ENCODE peak calls at places on chromosomes 12 and 14, in six cellular contexts. One of them, this sample, is unnamed.

GRCh38 chr12:38744056-38744455 is 161.3 kb downstream of the CPNE8 start:
- DNase-seq in AG10803: peak; percentile 74
- DNase-seq in adrenal gland: no peak
- DNase-seq in A549: no peak
- DNase-seq in CD8-positive, alpha-beta T cell: no peak
- DNase-seq in HFF-Myc: no peak
- DNase-seq in this sample: peak; percentile 11

GRCh38 chr12:109115758-109116610 is at the start of gene ACACB:
- DNase-seq in AG10803: no peak
- DNase-seq in adrenal gland: peak; percentile 79
- DNase-seq in A549: no peak
- DNase-seq in CD8-positive, alpha-beta T cell: no peak
- DNase-seq in HFF-Myc: no peak
- DNase-seq in this sample: no peak

GRCh38 chr12:6962285-6963015 is 8.0 kb downstream of the PHB2 start:
- DNase-seq in AG10803: no peak
- DNase-seq in adrenal gland: no peak
- DNase-seq in A549: no peak
- DNase-seq in CD8-positive, alpha-beta T cell: no peak
- DNase-seq in HFF-Myc: no peak
- DNase-seq in this sample: no peak

GRCh38 chr12:19095869-19096480 is 33.6 kb upstream of the PLEKHA5 start:
- DNase-seq in AG10803: no peak
- DNase-seq in adrenal gland: no peak
- DNase-seq in A549: no peak
- DNase-seq in CD8-positive, alpha-beta T cell: no peak
- DNase-seq in HFF-Myc: no peak
- DNase-seq in this sample: no peak

GRCh38 chr14:105281354-105282097 is 19.3 kb downstream of the BRF1 start:
- DNase-seq in AG10803: peak; percentile 66
- DNase-seq in adrenal gland: peak; percentile 65
- DNase-seq in A549: peak; percentile 62
- DNase-seq in CD8-positive, alpha-beta T cell: no peak
- DNase-seq in HFF-Myc: peak; percentile 41
- DNase-seq in this sample: peak; percentile 27

GRCh38 chr12:100403446-100403845 is 46.6 kb downstream of the SLC17A8 start:
- DNase-seq in AG10803: no peak
- DNase-seq in adrenal gland: peak; percentile 24
- DNase-seq in A549: no peak
- DNase-seq in CD8-positive, alpha-beta T cell: no peak
- DNase-seq in HFF-Myc: no peak
- DNase-seq in this sample: no peak

GRCh38 chr14:75307700-75308379 is 29.2 kb downstream of the FOS start:
- DNase-seq in AG10803: peak; percentile 77
- DNase-seq in adrenal gland: peak; percentile 89
- DNase-seq in A549: peak; percentile 64
- DNase-seq in CD8-positive, alpha-beta T cell: peak; percentile 62
- DNase-seq in HFF-Myc: no peak
- DNase-seq in this sample: no peak

GRCh38 chr14:103730490-103731035 is 15.0 kb downstream of the ZFYVE21 start:
- DNase-seq in AG10803: no peak
- DNase-seq in adrenal gland: peak; percentile 96
- DNase-seq in A549: no peak
- DNase-seq in CD8-positive, alpha-beta T cell: no peak
- DNase-seq in HFF-Myc: no peak
- DNase-seq in this sample: no peak

GRCh38 chr14:54669759-54670630 is 103.1 kb downstream of the SAMD4A start:
- DNase-seq in AG10803: peak; percentile 54
- DNase-seq in adrenal gland: no peak
- DNase-seq in A549: no peak
- DNase-seq in CD8-positive, alpha-beta T cell: peak; percentile 2
- DNase-seq in HFF-Myc: no peak
- DNase-seq in this sample: no peak

GRCh38 chr12:110339184-110339952 is 58.3 kb downstream of the ATP2A2 start:
- DNase-seq in AG10803: no peak
- DNase-seq in adrenal gland: no peak
- DNase-seq in A549: no peak
- DNase-seq in CD8-positive, alpha-beta T cell: no peak
- DNase-seq in HFF-Myc: no peak
- DNase-seq in this sample: no peak

GRCh38 chr14:85313801-85314207 is 216.1 kb upstream of the FLRT2 start:
- DNase-seq in AG10803: peak; percentile 86
- DNase-seq in adrenal gland: no peak
- DNase-seq in A549: no peak
- DNase-seq in CD8-positive, alpha-beta T cell: no peak
- DNase-seq in HFF-Myc: no peak
- DNase-seq in this sample: peak; percentile 77

GRCh38 chr14:24629521-24629920 is 4.5 kb downstream of the GZMB start:
- DNase-seq in AG10803: no peak
- DNase-seq in adrenal gland: no peak
- DNase-seq in A549: no peak
- DNase-seq in CD8-positive, alpha-beta T cell: no peak
- DNase-seq in HFF-Myc: no peak
- DNase-seq in this sample: no peak

GRCh38 chr14:93430889-93431670 is at the start of gene UNC79:
- DNase-seq in AG10803: no peak
- DNase-seq in adrenal gland: peak; percentile 22
- DNase-seq in A549: no peak
- DNase-seq in CD8-positive, alpha-beta T cell: no peak
- DNase-seq in HFF-Myc: no peak
- DNase-seq in this sample: no peak

GRCh38 chr14:56724013-56724412 is 86.3 kb downstream of the OTX2 start:
- DNase-seq in AG10803: no peak
- DNase-seq in adrenal gland: no peak
- DNase-seq in A549: no peak
- DNase-seq in CD8-positive, alpha-beta T cell: no peak
- DNase-seq in HFF-Myc: no peak
- DNase-seq in this sample: no peak

DNA sequence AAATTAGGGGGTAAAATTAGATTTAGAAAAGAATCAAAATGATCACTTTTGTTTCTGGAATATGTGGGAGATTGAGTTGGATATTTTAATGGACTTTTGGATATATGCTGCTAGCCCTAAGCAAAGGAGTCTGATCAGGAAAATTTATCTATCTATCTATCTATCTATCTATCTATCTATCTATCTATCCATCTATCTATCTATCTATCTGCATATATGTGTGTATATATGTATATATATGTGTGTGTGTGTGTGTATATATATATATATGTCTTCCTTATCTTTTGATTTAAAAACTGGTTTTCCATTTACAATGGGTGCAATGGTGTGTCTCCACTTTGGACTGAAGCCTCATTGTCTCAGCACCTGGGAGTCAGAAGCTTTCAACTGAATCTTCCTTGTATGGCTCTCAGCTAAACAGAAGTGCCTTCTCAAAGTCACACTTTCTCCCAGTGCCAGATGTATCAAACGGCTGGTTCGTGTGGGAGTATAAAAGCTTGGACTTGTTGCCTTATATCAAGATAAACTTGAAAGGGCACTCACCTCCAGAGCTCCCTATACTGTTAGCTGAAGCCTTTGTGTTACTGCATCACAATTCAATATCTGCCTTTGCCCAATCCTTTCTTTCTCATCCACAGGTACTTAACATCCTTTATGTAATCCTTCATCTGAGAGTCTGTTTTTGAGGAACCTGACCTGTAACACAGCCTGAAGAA is 31.6 kb upstream of the CD69 start:
- DNase-seq in AG10803: no peak
- DNase-seq in adrenal gland: no peak
- DNase-seq in A549: no peak
- DNase-seq in CD8-positive, alpha-beta T cell: no peak
- DNase-seq in HFF-Myc: no peak
- DNase-seq in this sample: no peak
- H3K4me3 ChIP-seq in AG10803: no peak overlapping the region
- H3K4me3 ChIP-seq in adrenal gland: no peak overlapping the region
- H3K4me3 ChIP-seq in A549: no peak overlapping the region
- H3K4me3 ChIP-seq in CD8-positive, alpha-beta T cell: no peak overlapping the region
- H3K4me3 ChIP-seq in HFF-Myc: no peak overlapping the region
- H3K4me3 ChIP-seq in this sample: no peak overlapping the region

DNA sequence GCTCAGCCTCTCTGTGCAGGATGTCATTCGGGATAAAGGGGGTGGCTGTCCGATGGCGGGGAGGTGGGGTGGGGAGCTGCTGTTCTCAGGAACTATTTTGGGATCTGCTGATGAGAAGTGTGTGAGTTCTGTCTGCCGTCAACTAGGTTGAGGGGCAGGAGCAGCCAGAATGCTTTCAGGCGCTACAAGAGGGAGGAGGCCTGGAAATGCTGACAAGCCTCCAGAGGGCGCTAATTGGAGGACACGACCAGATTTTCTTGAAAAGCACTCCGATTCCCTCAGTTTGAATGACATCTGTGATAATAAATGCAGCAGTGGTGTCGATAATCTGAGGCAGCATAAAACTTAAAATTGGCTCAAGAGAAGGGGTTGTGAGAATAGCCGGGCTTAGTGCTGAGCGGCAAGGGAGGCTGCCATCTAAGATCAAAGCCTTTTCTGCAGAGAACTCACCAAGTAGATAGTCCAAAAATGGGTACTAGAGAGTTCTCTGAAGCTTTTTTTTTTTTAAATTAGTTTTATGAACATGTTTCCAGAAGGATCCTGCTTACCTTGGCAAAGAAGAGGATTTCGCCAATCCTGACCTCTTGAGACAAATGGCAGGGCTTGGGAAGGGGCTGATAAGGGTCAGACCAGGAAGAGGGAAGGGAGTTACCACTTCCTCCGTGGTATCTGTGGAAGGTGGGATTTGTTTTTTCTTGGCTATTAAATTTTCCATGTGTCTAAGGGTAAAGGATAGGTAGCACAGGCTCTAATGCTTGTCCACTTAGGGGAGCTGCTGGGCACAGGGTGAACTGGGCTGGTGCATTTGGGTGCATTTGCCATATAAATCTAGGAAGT is 94.4 kb downstream of the CRACR2A start:
- DNase-seq in AG10803: no peak
- DNase-seq in adrenal gland: peak; percentile 2
- DNase-seq in A549: no peak
- DNase-seq in CD8-positive, alpha-beta T cell: peak; percentile 7
- DNase-seq in HFF-Myc: no peak
- DNase-seq in this sample: no peak
- TF ChIP-seq CTCF in AG10803: peak; percentile 42
- TF ChIP-seq CTCF in adrenal gland: no peak
- TF ChIP-seq CTCF in A549: no peak
- TF ChIP-seq CTCF in CD8-positive, alpha-beta T cell: peak; percentile 38
- TF ChIP-seq CTCF in HFF-Myc: peak; percentile 53
- TF ChIP-seq CTCF in this sample: peak; percentile 52

DNA sequence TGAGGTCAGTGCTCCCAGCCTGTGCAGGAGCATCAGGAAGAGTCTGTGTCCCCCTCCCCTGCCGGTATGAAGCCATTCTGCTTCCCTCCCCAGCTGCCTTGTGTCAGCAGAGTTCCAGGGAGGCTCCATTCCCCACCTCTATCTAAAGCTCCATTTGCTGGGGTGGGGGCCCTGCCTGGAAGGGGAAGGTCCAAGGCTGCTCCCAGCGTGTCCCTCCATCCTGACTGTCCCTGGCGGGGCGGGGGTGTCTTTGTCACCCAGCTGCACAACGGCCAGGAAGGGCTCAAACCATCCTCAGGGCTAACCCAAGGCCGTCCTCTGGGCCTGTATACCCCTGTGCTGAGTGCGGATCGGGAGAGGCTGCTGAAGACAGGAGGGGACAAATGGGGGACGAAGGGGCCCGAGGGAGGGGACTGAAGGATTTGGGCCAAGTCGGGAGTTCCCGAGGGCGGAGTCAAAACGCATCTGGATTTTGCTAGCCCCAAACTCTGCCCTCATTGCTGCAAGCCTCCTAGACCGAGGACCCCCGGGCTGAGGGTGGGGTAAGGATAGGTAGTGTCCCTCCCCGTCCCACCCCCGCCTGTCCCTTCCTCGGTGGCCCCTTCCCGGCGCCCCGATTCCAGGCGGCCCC is 737 bp upstream of the ACVRL1 start:
- DNase-seq in AG10803: no peak
- DNase-seq in adrenal gland: no peak
- DNase-seq in A549: no peak
- DNase-seq in CD8-positive, alpha-beta T cell: no peak
- DNase-seq in HFF-Myc: no peak
- DNase-seq in this sample: no peak
- H3K4me3 ChIP-seq in AG10803: peak overlapping the region; percentile 79
- H3K4me3 ChIP-seq in adrenal gland: no peak overlapping the region
- H3K4me3 ChIP-seq in A549: no peak overlapping the region
- H3K4me3 ChIP-seq in CD8-positive, alpha-beta T cell: no peak overlapping the region
- H3K4me3 ChIP-seq in HFF-Myc: peak overlapping the region; percentile 39
- H3K4me3 ChIP-seq in this sample: peak overlapping the region; percentile 51

GRCh38 chr14:34501004-34501580 is 38.4 kb downstream of the EAPP start:
- DNase-seq in AG10803: no peak
- DNase-seq in adrenal gland: no peak
- DNase-seq in A549: no peak
- DNase-seq in CD8-positive, alpha-beta T cell: no peak
- DNase-seq in HFF-Myc: no peak
- DNase-seq in this sample: no peak

GRCh38 chr14:34498684-34499412 is 36.8 kb upstream of the SPTSSA start:
- DNase-seq in AG10803: no peak
- DNase-seq in adrenal gland: peak; percentile 55
- DNase-seq in A549: peak; percentile 52
- DNase-seq in CD8-positive, alpha-beta T cell: no peak
- DNase-seq in HFF-Myc: peak; percentile 9
- DNase-seq in this sample: no peak

GRCh38 chr14:34501997-34502396 is 37.5 kb downstream of the EAPP start:
- DNase-seq in AG10803: no peak
- DNase-seq in adrenal gland: no peak
- DNase-seq in A549: no peak
- DNase-seq in CD8-positive, alpha-beta T cell: no peak
- DNase-seq in HFF-Myc: no peak
- DNase-seq in this sample: no peak

GRCh38 chr14:34496007-34496678 is 34.1 kb upstream of the SPTSSA start:
- DNase-seq in AG10803: peak; percentile 31
- DNase-seq in adrenal gland: peak; percentile 23
- DNase-seq in A549: no peak
- DNase-seq in CD8-positive, alpha-beta T cell: no peak
- DNase-seq in HFF-Myc: no peak
- DNase-seq in this sample: no peak

DNA sequence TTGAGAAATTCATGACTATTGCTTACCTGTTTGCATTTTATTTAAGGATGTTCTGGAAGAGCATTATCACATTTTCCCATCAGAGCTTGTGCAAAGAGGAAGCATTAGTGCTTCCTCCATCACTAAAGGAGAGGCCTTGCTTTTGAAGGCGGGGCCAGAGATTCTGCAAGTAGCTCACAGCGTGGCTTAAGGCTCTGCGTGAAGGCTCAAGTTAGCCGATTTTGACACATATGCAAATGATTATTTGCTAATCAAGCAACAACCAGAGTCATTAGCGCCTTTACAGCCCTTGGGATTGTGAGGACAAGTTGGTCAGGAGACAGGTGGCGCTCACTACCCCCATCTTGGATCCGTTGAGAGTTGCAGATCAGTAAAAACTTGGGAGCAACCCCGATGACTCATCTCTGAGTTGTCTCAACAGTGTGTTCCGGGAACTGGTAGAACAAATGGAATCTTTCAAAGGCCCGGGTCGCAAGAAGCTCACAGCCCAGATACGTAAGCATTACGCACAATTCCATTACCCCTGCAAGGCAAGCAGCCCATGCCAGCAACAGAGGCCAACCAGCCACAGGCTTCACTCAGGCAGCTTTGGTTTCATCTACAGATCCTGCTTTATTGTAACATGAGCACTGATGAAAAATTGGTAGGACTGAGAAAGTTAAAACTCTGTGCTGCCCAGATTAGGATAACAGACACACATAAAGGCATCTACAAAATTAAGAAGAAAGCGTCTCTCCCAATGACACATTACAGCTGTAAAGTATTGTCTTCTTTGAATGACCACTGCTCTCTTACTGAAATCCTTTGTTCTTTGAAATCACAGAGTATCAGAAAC is 34.9 kb upstream of the SPTSSA start:
- DNase-seq in AG10803: peak; percentile 98
- DNase-seq in adrenal gland: peak; percentile 95
- DNase-seq in A549: peak; percentile 98
- DNase-seq in CD8-positive, alpha-beta T cell: no peak
- DNase-seq in HFF-Myc: peak; percentile 95
- DNase-seq in this sample: peak; percentile 98
- TF ChIP-seq CTCF in AG10803: peak; percentile 50
- TF ChIP-seq CTCF in adrenal gland: no peak
- TF ChIP-seq CTCF in A549: peak; percentile 42
- TF ChIP-seq CTCF in CD8-positive, alpha-beta T cell: no peak
- TF ChIP-seq CTCF in HFF-Myc: peak; percentile 37
- TF ChIP-seq CTCF in this sample: peak; percentile 28

This sample was measured in AG09309.